ENCODE peak calls at places on chromosomes 6 and 20, in five cellular contexts. L is NCI-H1105 treated with DMSO at 0.1 percent for 48 hours, G is Daoy, J is occipital lobe, U is T-helper 1 cell. O is an unnamed sample.
A peak's percentile ranks its signal among the peaks of the same experiment; 100 is the strongest.

GRCh38 chr6:43950731-43951062 is 176.6 kb downstream of the MRPL14 start:
- DNase-seq in G (no peak), L (no peak), U (no peak), J (no peak), O (no peak)

GRCh38 chr6:142408409-142408808 is 106.6 kb downstream of the ADGRG6 start:
- DNase-seq in L (no peak), G (no peak), J (no peak), U (no peak), O (no peak)

GRCh38 chr6:112357801-112358200 is 10.7 kb downstream of the RFPL4B start:
- DNase-seq in G (no peak), J (no peak), L (no peak), U (no peak), O (no peak)

GRCh38 chr6:167350731-167351655 is 26.1 kb downstream of the TTLL2 start:
- DNase-seq in G (peak; percentile 70), L (peak; percentile 88), J (peak; percentile 47), U (peak; percentile 64), O (peak; percentile 76)

GRCh38 chr6:52499026-52499425 is 77.8 kb downstream of the TRAM2 start:
- DNase-seq in J (no peak), G (no peak), L (no peak), U (no peak), O (no peak)

GRCh38 chr6:166008441-166009369 is 158.9 kb downstream of the TBXT start:
- DNase-seq in L (peak; percentile 72), G (no peak), U (no peak), J (peak; percentile 54), O (peak; percentile 38)

GRCh38 chr6:43228951-43229802 is at the start of gene DNPH1:
- DNase-seq in L (peak; percentile 57), J (peak; percentile 68), U (peak; percentile 66), G (peak; percentile 84), O (peak; percentile 68)

GRCh38 chr6:95802978-95803377 is 212.8 kb upstream of the FUT9 start:
- DNase-seq in G (no peak), J (no peak), U (no peak), L (no peak), O (no peak)

GRCh38 chr20:36686944-36687343 is 40.9 kb upstream of the SLA2 start:
- DNase-seq in G (no peak), J (no peak), L (no peak), U (no peak), O (no peak)

GRCh38 chr6:53428886-53429285 is 80.1 kb upstream of the ELOVL5 start:
- DNase-seq in J (no peak), G (no peak), U (no peak), L (no peak), O (no peak)

GRCh38 chr6:31079656-31080261 is 32.6 kb downstream of the C6orf15 start:
- DNase-seq in L (peak; percentile 76), J (peak; percentile 45), G (peak; percentile 65), U (peak; percentile 52), O (peak; percentile 77)

GRCh38 chr6:142304241-142304640 is 2.4 kb downstream of the ADGRG6 start:
- DNase-seq in U (no peak), G (no peak), J (no peak), L (no peak), O (no peak)